ENCODE peak calls at places on chromosomes 12 and 14, in four cellular contexts. One of them, this sample, is unnamed.

GRCh38 chr12:123956249-123956648 is 16.4 kb downstream of the CCDC92 start:
- DNase-seq in WTC11: no peak
- DNase-seq in HepG2: no peak
- DNase-seq in K562: no peak
- DNase-seq in this sample: no peak

GRCh38 chr14:50121506-50121905 is 5.1 kb upstream of the VCPKMT start:
- DNase-seq in K562: no peak
- DNase-seq in HepG2: no peak
- DNase-seq in WTC11: no peak
- DNase-seq in this sample: no peak

GRCh38 chr14:29749327-29749726 is 178.3 kb downstream of the PRKD1 start:
- DNase-seq in WTC11: no peak
- DNase-seq in HepG2: no peak
- DNase-seq in K562: no peak
- DNase-seq in this sample: no peak

GRCh38 chr14:23638414-23639047 is 2.4 kb downstream of the DHRS2 start:
- DNase-seq in K562: no peak
- DNase-seq in WTC11: no peak
- DNase-seq in HepG2: peak
- DNase-seq in this sample: peak

GRCh38 chr12:89568484-89568883 is 42.6 kb upstream of the POC1B start:
- DNase-seq in K562: no peak
- DNase-seq in WTC11: no peak
- DNase-seq in HepG2: no peak
- DNase-seq in this sample: no peak

GRCh38 chr12:132210223-132211055 is 66.2 kb downstream of the NOC4L start:
- DNase-seq in WTC11: peak
- DNase-seq in HepG2: no peak
- DNase-seq in K562: no peak
- DNase-seq in this sample: no peak

GRCh38 chr12:2341871-2342270 is 289.1 kb downstream of the CACNA1C start:
- DNase-seq in WTC11: no peak
- DNase-seq in HepG2: no peak
- DNase-seq in K562: no peak
- DNase-seq in this sample: no peak

GRCh38 chr12:124913474-124914391 is 717 bp downstream of the UBC start:
- DNase-seq in HepG2: peak
- DNase-seq in WTC11: peak
- DNase-seq in K562: peak
- DNase-seq in this sample: peak

GRCh38 chr14:105937253-105938054 is 411.1 kb downstream of the TMEM121 start:
- DNase-seq in WTC11: no peak
- DNase-seq in K562: no peak
- DNase-seq in HepG2: no peak
- DNase-seq in this sample: no peak

GRCh38 chr12:109588461-109589239 is 15.1 kb downstream of the MVK start:
- DNase-seq in HepG2: peak
- DNase-seq in WTC11: no peak
- DNase-seq in K562: no peak
- DNase-seq in this sample: no peak

GRCh38 chr14:80212025-80212402 is 710 bp upstream of the DIO2 start:
- DNase-seq in K562: no peak
- DNase-seq in WTC11: no peak
- DNase-seq in HepG2: no peak
- DNase-seq in this sample: no peak

GRCh38 chr12:120984351-120984898 is 6.1 kb downstream of the HNF1A start:
- DNase-seq in WTC11: no peak
- DNase-seq in HepG2: peak
- DNase-seq in K562: no peak
- DNase-seq in this sample: peak

GRCh38 chr12:124720687-124721500 is 142.8 kb downstream of the SCARB1 start:
- DNase-seq in HepG2: no peak
- DNase-seq in WTC11: no peak
- DNase-seq in K562: no peak
- DNase-seq in this sample: peak

GRCh38 chr12:96329018-96329417 is 71.2 kb downstream of the CDK17 start:
- DNase-seq in HepG2: no peak
- DNase-seq in K562: no peak
- DNase-seq in WTC11: no peak
- DNase-seq in this sample: no peak

GRCh38 chr14:52558688-52559087 is 6.1 kb downstream of the GPR137C start:
- DNase-seq in HepG2: no peak
- DNase-seq in WTC11: no peak
- DNase-seq in K562: no peak
- DNase-seq in this sample: no peak

GRCh38 chr14:89828473-89829200 is 125.9 kb downstream of the EFCAB11 start:
- DNase-seq in HepG2: no peak
- DNase-seq in K562: no peak
- DNase-seq in WTC11: no peak
- DNase-seq in this sample: no peak

GRCh38 chr14:61547186-61548121 is 147.9 kb upstream of the HIF1A start:
- DNase-seq in K562: no peak
- DNase-seq in WTC11: no peak
- DNase-seq in HepG2: no peak
- DNase-seq in this sample: no peak

GRCh38 chr14:51356381-51356780 is 116.3 kb downstream of the TMX1 start:
- DNase-seq in HepG2: no peak
- DNase-seq in K562: no peak
- DNase-seq in WTC11: no peak
- DNase-seq in this sample: no peak

GRCh38 chr12:117034691-117035090 is 64.5 kb downstream of the TESC start:
- DNase-seq in K562: no peak
- DNase-seq in WTC11: no peak
- DNase-seq in HepG2: no peak
- DNase-seq in this sample: no peak

GRCh38 chr12:61574339-61574738 is 685.9 kb upstream of the USP15 start:
- DNase-seq in K562: no peak
- DNase-seq in WTC11: no peak
- DNase-seq in HepG2: no peak
- DNase-seq in this sample: no peak

GRCh38 chr12:109098142-109098652 is 800 bp downstream of the UNG start:
- DNase-seq in HepG2: no peak
- DNase-seq in K562: no peak
- DNase-seq in WTC11: no peak
- DNase-seq in this sample: no peak

GRCh38 chr12:26724309-26724702 is 108.7 kb downstream of the ITPR2 start:
- DNase-seq in WTC11: no peak
- DNase-seq in HepG2: no peak
- DNase-seq in K562: no peak
- DNase-seq in this sample: no peak

GRCh38 chr14:22658951-22659350 is 14.8 kb upstream of the OR6J1 start:
- DNase-seq in WTC11: no peak
- DNase-seq in K562: no peak
- DNase-seq in HepG2: no peak
- DNase-seq in this sample: no peak

GRCh38 chr12:120397827-120398563 is 29.0 kb upstream of the MSI1 start:
- DNase-seq in HepG2: no peak
- DNase-seq in WTC11: peak
- DNase-seq in K562: no peak
- DNase-seq in this sample: no peak

GRCh38 chr14:103819503-103820307 is 27.7 kb downstream of the PPP1R13B start:
- DNase-seq in K562: no peak
- DNase-seq in WTC11: peak
- DNase-seq in HepG2: peak
- DNase-seq in this sample: peak

GRCh38 chr12:51961834-51962233 is 10.3 kb downstream of the ACVR1B start:
- DNase-seq in HepG2: peak
- DNase-seq in WTC11: no peak
- DNase-seq in K562: no peak
- DNase-seq in this sample: no peak

GRCh38 chr12:45200497-45201043 is 15.3 kb upstream of the ANO6 start:
- DNase-seq in K562: no peak
- DNase-seq in WTC11: no peak
- DNase-seq in HepG2: peak
- DNase-seq in this sample: no peak

GRCh38 chr12:106873983-106874382 is 81.7 kb upstream of the TMEM263 start:
- DNase-seq in WTC11: no peak
- DNase-seq in K562: no peak
- DNase-seq in HepG2: no peak
- DNase-seq in this sample: no peak

GRCh38 chr14:81452766-81453165 is 52.6 kb upstream of the STON2 start:
- DNase-seq in WTC11: no peak
- DNase-seq in HepG2: no peak
- DNase-seq in K562: no peak
- DNase-seq in this sample: peak

GRCh38 chr12:20220339-20220738 is 148.0 kb upstream of the PDE3A start:
- DNase-seq in WTC11: peak
- DNase-seq in HepG2: no peak
- DNase-seq in K562: no peak
- DNase-seq in this sample: no peak
- TF ChIP-seq FOXJ3 in WTC11: no peak
- TF ChIP-seq FOXJ3 in HepG2: no peak
- TF ChIP-seq FOXJ3 in K562: no peak
- TF ChIP-seq FOXJ3 in this sample: no peak

DNA sequence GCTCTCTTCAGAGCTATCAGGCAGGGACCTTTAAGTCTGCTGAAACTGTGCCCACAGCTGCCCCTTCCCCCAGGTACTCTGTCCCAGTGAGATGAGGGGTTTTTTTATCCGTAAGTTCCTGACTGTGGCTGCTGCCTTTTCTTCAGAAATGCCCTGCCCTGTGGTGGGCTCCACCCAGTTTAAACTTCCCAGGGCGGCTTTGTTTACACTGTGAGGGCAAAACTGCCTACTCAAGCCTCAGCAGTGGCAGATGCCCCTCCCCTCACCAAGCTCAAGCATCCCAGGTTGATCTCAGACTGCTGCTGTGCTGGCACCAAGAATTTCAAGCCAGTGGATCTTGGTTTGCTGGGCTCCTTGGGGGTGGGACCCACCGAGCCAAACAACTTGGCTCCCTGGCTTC is 46.9 kb upstream of the SLC16A7 start:
- DNase-seq in WTC11: no peak
- DNase-seq in K562: no peak
- DNase-seq in HepG2: no peak
- DNase-seq in this sample: no peak
- TF ChIP-seq FOXJ3 in WTC11: no peak
- TF ChIP-seq FOXJ3 in K562: no peak
- TF ChIP-seq FOXJ3 in HepG2: no peak
- TF ChIP-seq FOXJ3 in this sample: no peak

GRCh38 chr12:130954544-130954831 is 781 bp downstream of the ADGRD1 start:
- DNase-seq in WTC11: no peak
- DNase-seq in K562: no peak
- DNase-seq in HepG2: no peak
- DNase-seq in this sample: no peak
- TF ChIP-seq FOXJ3 in WTC11: no peak
- TF ChIP-seq FOXJ3 in K562: no peak
- TF ChIP-seq FOXJ3 in HepG2: no peak
- TF ChIP-seq FOXJ3 in this sample: no peak

GRCh38 chr12:25131270-25131669 is 63.7 kb downstream of the DNAI7 start:
- DNase-seq in K562: no peak
- DNase-seq in HepG2: peak
- DNase-seq in WTC11: no peak
- DNase-seq in this sample: no peak
- TF ChIP-seq FOXJ3 in K562: no peak
- TF ChIP-seq FOXJ3 in HepG2: no peak
- TF ChIP-seq FOXJ3 in WTC11: no peak
- TF ChIP-seq FOXJ3 in this sample: no peak

DNA sequence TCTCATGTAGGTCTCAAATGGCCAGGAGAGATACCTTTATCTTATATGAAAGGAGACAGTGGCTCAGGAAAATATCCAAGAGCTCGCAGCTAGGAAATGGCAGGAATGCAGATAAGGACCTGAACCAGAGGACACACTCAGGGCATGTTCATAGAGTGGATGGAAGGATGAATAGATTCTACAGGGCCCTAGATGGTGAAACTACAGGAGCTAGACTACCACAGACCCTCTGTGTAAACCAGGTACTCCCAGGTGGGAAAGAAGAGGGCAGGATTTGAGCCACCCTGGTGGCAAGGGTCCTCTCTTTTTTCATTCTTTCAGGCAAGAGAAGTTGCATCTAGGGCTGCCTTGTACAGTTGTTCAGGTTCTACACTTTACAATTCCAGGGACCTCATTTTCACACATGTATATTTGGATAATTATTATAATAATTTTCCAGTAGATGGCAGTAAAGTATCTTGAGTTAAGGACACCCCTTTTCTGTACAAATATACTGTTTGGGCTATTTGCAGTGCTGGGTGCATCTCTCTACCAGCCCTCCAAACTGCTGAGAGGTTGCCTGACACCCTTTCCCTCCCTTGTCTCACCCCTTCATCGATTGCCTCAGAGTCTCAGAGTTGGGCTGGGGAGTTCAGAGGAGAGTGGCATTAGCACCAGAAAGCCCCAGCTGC is 10.5 kb upstream of the ZDHHC22 start:
- DNase-seq in WTC11: no peak
- DNase-seq in HepG2: no peak
- DNase-seq in K562: peak
- DNase-seq in this sample: peak
- TF ChIP-seq FOXJ3 in WTC11: no peak
- TF ChIP-seq FOXJ3 in HepG2: no peak
- TF ChIP-seq FOXJ3 in K562: no peak
- TF ChIP-seq FOXJ3 in this sample: no peak

GRCh38 chr12:6428326-6428725 is 16.4 kb upstream of the CD27 start:
- DNase-seq in HepG2: no peak
- DNase-seq in K562: no peak
- DNase-seq in WTC11: no peak
- DNase-seq in this sample: no peak

GRCh38 chr12:6425588-6426531 is 18.9 kb upstream of the CD27 start:
- DNase-seq in K562: no peak
- DNase-seq in WTC11: no peak
- DNase-seq in HepG2: peak
- DNase-seq in this sample: no peak

GRCh38 chr12:6424848-6425247 is 19.9 kb upstream of the CD27 start:
- DNase-seq in HepG2: no peak
- DNase-seq in WTC11: no peak
- DNase-seq in K562: no peak
- DNase-seq in this sample: no peak

GRCh38 chr12:6424008-6424347 is 20.8 kb upstream of the CD27 start:
- DNase-seq in K562: no peak
- DNase-seq in WTC11: no peak
- DNase-seq in HepG2: no peak
- DNase-seq in this sample: no peak

GRCh38 chr12:6426882-6427671 is 17.7 kb upstream of the CD27 start:
- DNase-seq in K562: no peak
- DNase-seq in WTC11: no peak
- DNase-seq in HepG2: no peak
- DNase-seq in this sample: no peak
- TF ChIP-seq FOXJ3 in K562: no peak
- TF ChIP-seq FOXJ3 in WTC11: no peak
- TF ChIP-seq FOXJ3 in HepG2: no peak
- TF ChIP-seq FOXJ3 in this sample: no peak

This sample was measured in SK-N-SH.